ENCODE peak calls at places on chromosomes 4 and X, in seven cellular contexts. Q is mesendoderm, X is left lung, F is heart left ventricle, W is upper lobe of left lung, K is cardiac muscle cell, V is OCI-LY7. A is an unnamed sample.

GRCh38 chrX:54042609-54043010 is 1.7 kb downstream of the PHF8 start:
- DNase-seq in Q (peak; percentile 78), X (peak; percentile 53), F (peak; percentile 41), W (peak; percentile 56), K (peak; percentile 68), V (peak; percentile 72), A (peak; percentile 56)

GRCh38 chr4:7027284-7027683 is 15.9 kb upstream of the TADA2B start:
- DNase-seq in Q (no peak), X (no peak), F (no peak), W (no peak), K (no peak), V (no peak), A (no peak)

GRCh38 chr4:125070869-125071268 is 243.9 kb upstream of the FAT4 start:
- DNase-seq in Q (peak; percentile 83), X (no peak), F (no peak), W (no peak), K (no peak), V (no peak), A (no peak)

GRCh38 chrX:115399306-115399705 is 109.8 kb downstream of the LUZP4 start:
- DNase-seq in Q (no peak), X (no peak), F (no peak), W (no peak), K (no peak), V (no peak), A (no peak)

GRCh38 chr4:6917445-6918241 is 8.0 kb downstream of the TBC1D14 start:
- DNase-seq in Q (peak; percentile 54), X (peak; percentile 93), F (peak; percentile 75), W (no peak), K (peak; percentile 34), V (peak; percentile 56), A (peak; percentile 80)

GRCh38 chrX:143240658-143241057 is 214.9 kb downstream of the SPANXN4 start:
- DNase-seq in Q (peak; percentile 9), X (no peak), F (no peak), W (no peak), K (no peak), V (no peak), A (no peak)

GRCh38 chr4:14333616-14334015 is 668.7 kb upstream of the CPEB2 start:
- DNase-seq in Q (no peak), X (no peak), F (no peak), W (no peak), K (no peak), V (no peak), A (no peak)

GRCh38 chr4:147610666-147611065 is 6.5 kb upstream of the TMEM184C start:
- DNase-seq in Q (no peak), X (no peak), F (no peak), W (no peak), K (no peak), V (no peak), A (no peak)

GRCh38 chr4:94766856-94767255 is 9.1 kb downstream of the BMPR1B start:
- DNase-seq in Q (peak; percentile 24), X (no peak), F (no peak), W (no peak), K (no peak), V (no peak), A (no peak)

GRCh38 chrX:74009041-74009440 is 294.9 kb upstream of the ZCCHC13 start:
- DNase-seq in Q (no peak), X (no peak), F (no peak), W (no peak), K (peak; percentile 22), V (no peak), A (no peak)

GRCh38 chr4:84166486-84166885 is 332.6 kb downstream of the NKX6-1 start:
- DNase-seq in Q (no peak), X (no peak), F (no peak), W (no peak), K (no peak), V (no peak), A (no peak)

GRCh38 chrX:9899640-9900075 is 67.5 kb upstream of the CLDN34 start:
- DNase-seq in Q (no peak), X (no peak), F (no peak), W (no peak), K (peak; percentile 74), V (no peak), A (peak; percentile 55)

GRCh38 chr4:17018013-17018412 is 119.6 kb upstream of the LDB2 start:
- DNase-seq in Q (peak; percentile 63), X (no peak), F (no peak), W (no peak), K (peak; percentile 16), V (no peak), A (no peak)

GRCh38 chr4:146333187-146333894 is 119.0 kb downstream of the REELD1 start:
- DNase-seq in Q (no peak), X (no peak), F (no peak), W (no peak), K (peak; percentile 62), V (peak; percentile 14), A (no peak)

GRCh38 chr4:24589448-24589847 is 5.1 kb upstream of the DHX15 start:
- DNase-seq in Q (no peak), X (no peak), F (no peak), W (no peak), K (no peak), V (no peak), A (no peak)

DNA sequence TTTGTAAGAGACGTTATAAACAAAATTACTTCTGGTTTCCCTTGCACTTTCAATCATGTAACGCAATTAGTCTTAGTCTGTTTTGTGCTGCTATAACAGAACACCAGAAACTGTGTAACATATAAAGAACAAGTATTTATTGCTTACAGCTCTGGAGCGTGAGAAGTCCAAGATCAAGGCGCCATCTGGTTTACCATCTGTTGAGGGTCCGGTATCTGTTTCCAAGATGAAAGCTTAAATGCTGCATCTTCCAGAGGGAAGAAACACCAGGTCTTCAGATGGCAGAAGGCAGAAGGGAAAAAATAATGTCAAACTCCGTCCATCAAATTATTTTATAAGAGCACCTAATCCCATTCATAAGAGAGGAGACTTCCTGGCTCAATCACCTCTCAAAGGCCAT is 474.1 kb downstream of the PDGFC start:
- DNase-seq in Q (no peak), X (no peak), F (no peak), W (no peak), K (no peak), V (no peak), A (no peak)
- H3K4me1 ChIP-seq in Q (no peaks in the 10 kb centered on the region), X (no peaks in the 10 kb centered on the region), F (no peaks in the 10 kb centered on the region), W (no peaks in the 10 kb centered on the region), K (no peaks in the 10 kb centered on the region), V (no peaks in the 10 kb centered on the region), A (no peaks in the 10 kb centered on the region)

GRCh38 chr4:184812651-184813181 is 13.1 kb downstream of the ACSL1 start:
- DNase-seq in Q (no peak), X (no peak), F (no peak), W (no peak), K (peak; percentile 73), V (no peak), A (no peak)
- H3K4me1 ChIP-seq in Q (peaks cover 2% of the 10 kb centered on the region), X (peaks cover 96% of the 10 kb centered on the region), F (peaks cover 96% of the 10 kb centered on the region), W (peaks cover 30% of the 10 kb centered on the region), K (peaks cover 62% of the 10 kb centered on the region), V (peaks cover 47% of the 10 kb centered on the region), A (peaks cover 17% of the 10 kb centered on the region)

DNA sequence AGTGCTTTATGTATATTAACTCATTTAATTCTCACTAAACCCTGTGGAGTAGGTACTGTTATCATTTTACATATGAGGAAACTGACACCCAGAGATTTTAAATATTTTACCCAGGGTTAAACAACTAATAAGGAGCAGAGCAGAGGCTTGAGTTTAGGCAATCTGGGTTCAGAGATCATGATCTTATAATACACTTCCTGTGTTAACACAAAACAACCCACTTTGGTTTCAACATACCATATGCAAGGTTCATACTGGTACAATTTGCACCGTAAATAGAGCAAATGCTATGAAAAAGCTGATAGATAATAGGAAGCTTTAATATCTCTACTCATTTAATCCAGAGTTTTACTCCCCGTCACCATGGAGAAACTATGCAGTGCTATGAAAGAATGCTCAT is 138.7 kb upstream of the MAP9 start:
- DNase-seq in Q (no peak), X (no peak), F (no peak), W (no peak), K (no peak), V (no peak), A (no peak)
- H3K4me1 ChIP-seq in Q (no peaks in the 10 kb centered on the region), X (no peaks in the 10 kb centered on the region), F (peaks cover 26% of the 10 kb centered on the region), W (no peaks in the 10 kb centered on the region), K (peaks cover 22% of the 10 kb centered on the region), V (no peaks in the 10 kb centered on the region), A (peaks cover 3% of the 10 kb centered on the region)

DNA sequence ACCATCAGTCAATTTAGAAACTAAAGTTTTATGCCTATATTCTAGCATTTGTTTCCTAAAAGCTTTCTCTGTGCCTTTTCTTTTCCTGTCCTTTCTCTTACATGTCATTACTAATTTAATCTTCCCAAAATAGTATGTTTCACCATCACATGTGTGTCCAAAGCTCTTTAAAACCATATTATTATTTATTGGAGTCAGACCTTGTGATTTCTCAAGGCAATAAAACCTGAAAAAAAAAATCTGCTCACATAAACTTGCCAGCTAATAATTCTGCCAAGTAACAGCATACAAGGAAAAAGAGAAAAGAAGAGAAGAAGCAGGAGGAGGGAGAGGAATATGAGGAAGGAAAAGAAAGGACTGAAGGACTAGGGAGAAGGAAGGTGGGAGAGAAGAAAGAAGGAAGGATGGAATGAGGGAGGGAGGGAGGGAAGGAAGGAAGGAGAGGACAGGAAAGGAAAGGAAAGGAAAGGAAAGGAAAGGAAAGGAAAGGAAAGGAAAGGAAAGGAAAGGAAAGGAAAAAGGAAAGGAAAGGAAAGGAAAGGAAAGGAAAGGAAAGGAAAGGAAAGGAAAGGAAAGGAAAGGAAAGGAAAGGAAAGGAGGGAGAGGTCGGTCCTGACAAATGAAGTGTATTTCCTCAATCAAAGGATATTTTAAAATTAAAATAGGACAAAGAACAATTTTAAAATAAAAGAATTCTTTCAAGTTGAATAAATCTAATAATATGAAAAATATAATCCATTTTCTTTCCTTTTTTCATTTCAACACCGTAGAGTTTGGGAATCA is 57.4 kb downstream of the ANTXR2 start:
- DNase-seq in Q (no peak), X (no peak), F (no peak), W (no peak), K (no peak), V (no peak), A (no peak)
- H3K4me1 ChIP-seq in Q (no peaks in the 10 kb centered on the region), X (peaks cover 27% of the 10 kb centered on the region), F (peaks cover 41% of the 10 kb centered on the region), W (peaks cover 19% of the 10 kb centered on the region), K (no peaks in the 10 kb centered on the region), V (no peaks in the 10 kb centered on the region), A (no peaks in the 10 kb centered on the region)

GRCh38 chr4:75724066-75724866 is at the start of gene USO1:
- DNase-seq in Q (peak; percentile 99), X (peak; percentile 100), F (peak; percentile 99), W (peak; percentile 100), K (peak; percentile 100), V (peak; percentile 98), A (peak; percentile 99)

GRCh38 chr4:75723802-75724065 is 643 bp upstream of the USO1 start:
- DNase-seq in Q (no peak), X (no peak), F (no peak), W (no peak), K (no peak), V (no peak), A (no peak)

GRCh38 chr4:75724867-75725724 is 719 bp downstream of the USO1 start:
- DNase-seq in Q (peak; percentile 90), X (peak; percentile 91), F (peak; percentile 81), W (peak; percentile 92), K (peak; percentile 82), V (peak; percentile 66), A (peak; percentile 82)

GRCh38 chr4:75727073-75727472 is 2.7 kb downstream of the USO1 start:
- DNase-seq in Q (no peak), X (no peak), F (no peak), W (no peak), K (no peak), V (no peak), A (no peak)

GRCh38 chr4:75726577-75726976 is 2.2 kb downstream of the USO1 start:
- DNase-seq in Q (no peak), X (no peak), F (no peak), W (no peak), K (no peak), V (no peak), A (no peak)
- H3K4me1 ChIP-seq in Q (peaks cover 2% of the 10 kb centered on the region), X (peaks cover 68% of the 10 kb centered on the region), F (peaks cover 67% of the 10 kb centered on the region), W (peaks cover 19% of the 10 kb centered on the region), K (peaks cover 36% of the 10 kb centered on the region), V (peaks cover 38% of the 10 kb centered on the region), A (peaks cover 2% of the 10 kb centered on the region)